ENCODE peak calls at places on chromosomes 3 and 15, in seven cellular contexts. One of them, this sample, is unnamed.

GRCh38 chr3:43166406-43166805 is 60.5 kb upstream of the POMGNT2 start:
- DNase-seq in WTC11: no peak
- DNase-seq in HCT116: no peak
- DNase-seq in GM12878: no peak
- DNase-seq in K562: no peak
- DNase-seq in H1: no peak
- DNase-seq in HepG2: no peak
- DNase-seq in this sample: no peak

GRCh38 chr3:101184111-101184510 is 136.3 kb downstream of the IMPG2 start:
- DNase-seq in WTC11: no peak
- DNase-seq in HCT116: no peak
- DNase-seq in GM12878: no peak
- DNase-seq in K562: no peak
- DNase-seq in H1: no peak
- DNase-seq in HepG2: no peak
- DNase-seq in this sample: no peak

GRCh38 chr3:181292984-181293383 is 303.4 kb upstream of the DNAJC19 start:
- DNase-seq in WTC11: no peak
- DNase-seq in HCT116: no peak
- DNase-seq in GM12878: no peak
- DNase-seq in K562: no peak
- DNase-seq in H1: no peak
- DNase-seq in HepG2: no peak
- DNase-seq in this sample: no peak

GRCh38 chr3:9014189-9014588 is 50.9 kb upstream of the RAD18 start:
- DNase-seq in WTC11: no peak
- DNase-seq in HCT116: no peak
- DNase-seq in GM12878: no peak
- DNase-seq in K562: no peak
- DNase-seq in H1: no peak
- DNase-seq in HepG2: no peak
- DNase-seq in this sample: no peak

GRCh38 chr3:98782826-98783500 is 19.8 kb downstream of the ST3GAL6 start:
- DNase-seq in WTC11: no peak
- DNase-seq in HCT116: no peak
- DNase-seq in GM12878: no peak
- DNase-seq in K562: no peak
- DNase-seq in H1: no peak
- DNase-seq in HepG2: peak
- DNase-seq in this sample: no peak

GRCh38 chr15:93895976-93896770 is 335.2 kb upstream of the MCTP2 start:
- DNase-seq in WTC11: no peak
- DNase-seq in HCT116: no peak
- DNase-seq in GM12878: no peak
- DNase-seq in K562: no peak
- DNase-seq in H1: no peak
- DNase-seq in HepG2: no peak
- DNase-seq in this sample: no peak

GRCh38 chr15:36186376-36186775 is 393.1 kb upstream of the CDIN1 start:
- DNase-seq in WTC11: no peak
- DNase-seq in HCT116: no peak
- DNase-seq in GM12878: no peak
- DNase-seq in K562: no peak
- DNase-seq in H1: no peak
- DNase-seq in HepG2: no peak
- DNase-seq in this sample: no peak

GRCh38 chr15:75578206-75578947 is 738 bp downstream of the PTPN9 start:
- DNase-seq in WTC11: peak
- DNase-seq in HCT116: no peak
- DNase-seq in GM12878: no peak
- DNase-seq in K562: peak
- DNase-seq in H1: peak
- DNase-seq in HepG2: no peak
- DNase-seq in this sample: peak

GRCh38 chr3:57803647-57804081 is 47.6 kb downstream of the SLMAP start:
- DNase-seq in WTC11: no peak
- DNase-seq in HCT116: peak
- DNase-seq in GM12878: no peak
- DNase-seq in K562: no peak
- DNase-seq in H1: no peak
- DNase-seq in HepG2: no peak
- DNase-seq in this sample: no peak

GRCh38 chr15:98799461-98799971 is 151.2 kb downstream of the IGF1R start:
- DNase-seq in WTC11: peak
- DNase-seq in HCT116: no peak
- DNase-seq in GM12878: no peak
- DNase-seq in K562: no peak
- DNase-seq in H1: no peak
- DNase-seq in HepG2: peak
- DNase-seq in this sample: peak

GRCh38 chr3:88957751-88958452 is 149.5 kb upstream of the EPHA3 start:
- DNase-seq in WTC11: no peak
- DNase-seq in HCT116: no peak
- DNase-seq in GM12878: no peak
- DNase-seq in K562: no peak
- DNase-seq in H1: no peak
- DNase-seq in HepG2: no peak
- DNase-seq in this sample: no peak

GRCh38 chr15:65991721-65992472 is 122.6 kb downstream of the RAB11A start:
- DNase-seq in WTC11: no peak
- DNase-seq in HCT116: no peak
- DNase-seq in GM12878: no peak
- DNase-seq in K562: no peak
- DNase-seq in H1: no peak
- DNase-seq in HepG2: no peak
- DNase-seq in this sample: no peak

GRCh38 chr3:139937674-139938279 is 2.8 kb downstream of the CLSTN2 start:
- DNase-seq in WTC11: peak
- DNase-seq in HCT116: peak
- DNase-seq in GM12878: no peak
- DNase-seq in K562: peak
- DNase-seq in H1: no peak
- DNase-seq in HepG2: no peak
- DNase-seq in this sample: peak

GRCh38 chr3:78666458-78666800 is 1101.4 kb downstream of the ROBO1 start:
- DNase-seq in WTC11: no peak
- DNase-seq in HCT116: no peak
- DNase-seq in GM12878: no peak
- DNase-seq in K562: no peak
- DNase-seq in H1: no peak
- DNase-seq in HepG2: no peak
- DNase-seq in this sample: no peak

DNA sequence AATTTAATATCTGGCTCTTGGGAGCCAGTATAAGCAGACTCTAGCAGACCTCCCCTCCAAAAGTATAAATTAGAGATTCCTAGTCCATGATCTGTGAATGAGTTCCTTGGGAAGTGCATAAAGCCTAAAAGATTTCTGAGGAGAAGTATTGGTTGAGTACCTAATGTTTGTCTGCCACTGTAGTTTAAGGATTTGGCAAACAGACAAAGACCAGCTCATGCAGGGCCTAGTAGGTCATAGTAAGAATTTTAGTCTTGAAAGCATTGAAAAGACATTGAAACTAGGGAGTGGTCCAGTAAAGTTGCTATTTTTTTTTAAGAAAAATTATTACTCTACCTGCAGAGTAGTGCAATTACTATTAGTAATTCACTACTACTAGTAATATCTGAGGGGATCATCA is 67.5 kb downstream of the SPRED1 start:
- DNase-seq in WTC11: no peak
- DNase-seq in HCT116: no peak
- DNase-seq in GM12878: no peak
- DNase-seq in K562: no peak
- DNase-seq in H1: no peak
- DNase-seq in HepG2: no peak
- DNase-seq in this sample: no peak
- TF ChIP-seq SP1 in WTC11: no peak
- TF ChIP-seq SP1 in HCT116: no peak
- TF ChIP-seq SP1 in GM12878: no peak
- TF ChIP-seq SP1 in K562: no peak
- TF ChIP-seq SP1 in H1: no peak
- TF ChIP-seq SP1 in HepG2: no peak
- TF ChIP-seq SP1 in this sample: no peak

DNA sequence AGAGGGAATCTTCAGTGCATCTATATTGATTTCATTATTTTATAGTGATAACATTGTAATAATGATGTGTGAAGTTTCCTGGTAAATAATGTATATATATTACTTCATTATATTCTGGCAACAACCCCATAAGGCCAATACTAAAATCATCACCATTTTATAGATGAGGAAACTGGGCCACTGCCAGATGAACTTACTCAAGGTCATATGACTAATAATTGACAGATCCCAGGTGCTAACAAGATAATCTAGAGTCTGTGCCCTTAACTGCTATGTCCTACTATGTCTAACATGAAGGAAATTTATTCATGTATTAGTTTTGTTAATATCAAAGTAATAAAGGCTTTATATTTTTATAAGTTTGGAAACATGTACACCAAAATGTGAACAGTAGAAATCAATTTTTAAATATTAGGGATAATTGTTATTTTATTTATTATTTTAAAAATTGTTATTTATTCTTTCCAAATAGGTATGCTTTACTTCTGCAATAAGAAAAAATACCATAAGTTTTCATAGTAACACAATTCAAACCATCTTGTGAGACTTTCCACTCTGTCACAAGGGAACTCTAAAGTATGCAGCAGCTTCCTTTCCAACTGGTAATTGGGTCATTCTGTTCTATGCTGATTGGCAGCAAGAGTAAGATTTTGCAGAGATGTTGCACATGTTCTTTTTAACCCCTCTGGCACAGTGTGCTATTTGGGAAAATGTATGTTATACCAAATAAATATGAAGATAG is 90.8 kb upstream of the CMC1 start:
- DNase-seq in WTC11: no peak
- DNase-seq in HCT116: no peak
- DNase-seq in GM12878: no peak
- DNase-seq in K562: no peak
- DNase-seq in H1: no peak
- DNase-seq in HepG2: no peak
- DNase-seq in this sample: no peak
- TF ChIP-seq SP1 in WTC11: no peak
- TF ChIP-seq SP1 in HCT116: no peak
- TF ChIP-seq SP1 in GM12878: no peak
- TF ChIP-seq SP1 in K562: no peak
- TF ChIP-seq SP1 in H1: no peak
- TF ChIP-seq SP1 in HepG2: no peak
- TF ChIP-seq SP1 in this sample: no peak

DNA sequence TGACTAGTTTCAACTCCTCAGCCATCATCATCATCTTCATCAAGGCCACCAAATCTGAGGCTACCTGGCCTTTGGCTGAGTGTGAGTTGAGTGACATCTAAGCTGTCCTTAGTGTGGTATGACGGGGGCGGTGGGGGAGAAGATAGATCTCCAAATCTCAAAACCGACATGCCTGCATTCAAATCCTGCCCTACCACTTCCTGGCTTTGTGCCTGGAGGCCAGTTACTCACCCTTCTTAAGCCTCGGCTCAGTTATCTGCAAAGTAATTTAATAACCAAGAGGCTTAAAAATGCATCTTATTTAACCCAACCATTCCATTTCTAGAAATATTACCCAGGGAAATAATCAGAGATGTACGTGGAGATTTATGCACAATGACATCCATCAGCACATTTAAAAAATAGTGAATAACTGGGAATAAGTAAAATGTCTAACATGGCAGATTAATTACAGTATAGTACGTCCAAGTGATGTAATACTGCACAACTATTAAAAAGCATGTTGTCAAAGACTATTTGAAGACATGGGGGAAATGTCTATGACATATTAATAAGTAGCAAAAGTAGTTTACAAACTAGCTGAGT is 167.4 kb downstream of the NTRK3 start:
- DNase-seq in WTC11: no peak
- DNase-seq in HCT116: no peak
- DNase-seq in GM12878: no peak
- DNase-seq in K562: no peak
- DNase-seq in H1: no peak
- DNase-seq in HepG2: no peak
- DNase-seq in this sample: no peak
- TF ChIP-seq SP1 in WTC11: no peak
- TF ChIP-seq SP1 in HCT116: no peak
- TF ChIP-seq SP1 in GM12878: no peak
- TF ChIP-seq SP1 in K562: no peak
- TF ChIP-seq SP1 in H1: no peak
- TF ChIP-seq SP1 in HepG2: no peak
- TF ChIP-seq SP1 in this sample: no peak

GRCh38 chr15:32096867-32097266 is 66.6 kb downstream of the CHRNA7 start:
- DNase-seq in WTC11: no peak
- DNase-seq in HCT116: no peak
- DNase-seq in GM12878: no peak
- DNase-seq in K562: no peak
- DNase-seq in H1: no peak
- DNase-seq in HepG2: no peak
- DNase-seq in this sample: no peak
- TF ChIP-seq SP1 in WTC11: no peak
- TF ChIP-seq SP1 in HCT116: no peak
- TF ChIP-seq SP1 in GM12878: no peak
- TF ChIP-seq SP1 in K562: no peak
- TF ChIP-seq SP1 in H1: no peak
- TF ChIP-seq SP1 in HepG2: no peak
- TF ChIP-seq SP1 in this sample: no peak

DNA sequence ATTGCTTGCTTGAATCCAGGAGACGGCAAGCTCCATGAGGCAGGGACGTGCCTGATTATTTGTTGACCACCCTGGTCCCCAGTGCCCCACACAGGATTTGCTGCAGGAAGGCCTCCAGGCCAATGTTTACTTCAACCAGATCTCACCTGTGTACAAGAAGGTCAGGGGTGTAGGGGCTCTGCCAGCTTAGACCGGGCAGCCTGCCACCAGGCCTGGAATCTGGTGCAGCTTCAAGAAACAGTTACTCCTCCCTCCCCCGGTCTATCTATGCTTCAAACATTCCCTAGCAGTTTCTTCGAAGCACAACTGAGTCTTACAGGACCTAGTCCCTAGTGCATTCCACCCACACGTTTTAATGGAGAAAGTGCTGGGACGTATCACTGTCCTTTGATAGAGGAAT is 8.1 kb downstream of the SH3BP5 start:
- DNase-seq in WTC11: no peak
- DNase-seq in HCT116: no peak
- DNase-seq in GM12878: no peak
- DNase-seq in K562: no peak
- DNase-seq in H1: no peak
- DNase-seq in HepG2: no peak
- DNase-seq in this sample: no peak
- TF ChIP-seq SP1 in WTC11: no peak
- TF ChIP-seq SP1 in HCT116: no peak
- TF ChIP-seq SP1 in GM12878: no peak
- TF ChIP-seq SP1 in K562: no peak
- TF ChIP-seq SP1 in H1: no peak
- TF ChIP-seq SP1 in HepG2: no peak
- TF ChIP-seq SP1 in this sample: no peak

This sample was measured in HEK293T.